ENCODE peak calls at places on chromosomes 12 and 14, in ten cellular contexts. Q is SJSA1, K is astrocyte, C is left ventricle myocardium inferior, J is transverse colon, A is left lung, R is IMR-90, Z is A673, E is neural progenitor cell, X is lower lobe of right lung. Y is an unnamed sample.
A peak's percentile ranks its signal among the peaks of the same experiment; 100 is the strongest.

GRCh38 chr14:62739647-62740046 is 305.6 kb downstream of the KCNH5 start:
- DNase-seq in Q (no peak), K (no peak), C (no peak), J (no peak), A (no peak), R (no peak), Z (no peak), E (no peak), X (no peak), Y (no peak)

GRCh38 chr12:22924391-22924790 is 299.4 kb downstream of the ETNK1 start:
- DNase-seq in Q (no peak), K (no peak), C (no peak), J (no peak), A (no peak), R (no peak), Z (no peak), E (no peak), X (no peak), Y (no peak)

GRCh38 chr12:28027328-28027727 is 54.8 kb upstream of the PTHLH start:
- DNase-seq in Q (no peak), K (no peak), C (no peak), J (no peak), A (no peak), R (no peak), Z (no peak), E (no peak), X (no peak), Y (no peak)

GRCh38 chr12:100706029-100706428 is 88.5 kb upstream of the ANO4 start:
- DNase-seq in Q (no peak), K (peak; percentile 80), C (no peak), J (no peak), A (no peak), R (peak; percentile 92), Z (no peak), E (no peak), X (no peak), Y (no peak)

GRCh38 chr12:30357712-30358111 is 338.0 kb downstream of the IPO8 start:
- DNase-seq in Q (no peak), K (no peak), C (no peak), J (no peak), A (no peak), R (no peak), Z (no peak), E (no peak), X (no peak), Y (no peak)

GRCh38 chr12:116495260-116495659 is 63.9 kb upstream of the MAP1LC3B2 start:
- DNase-seq in Q (peak; percentile 50), K (peak; percentile 66), C (no peak), J (no peak), A (peak; percentile 59), R (peak; percentile 55), Z (no peak), E (peak; percentile 23), X (no peak), Y (no peak)

GRCh38 chr14:35883677-35884293 is 57.6 kb downstream of the BRMS1L start:
- DNase-seq in Q (no peak), K (no peak), C (no peak), J (peak; percentile 29), A (no peak), R (peak; percentile 18), Z (peak; percentile 59), E (peak; percentile 59), X (no peak), Y (no peak)

GRCh38 chr12:106790020-106790419 is 15.5 kb downstream of the RIC8B start:
- DNase-seq in Q (no peak), K (no peak), C (no peak), J (no peak), A (no peak), R (no peak), Z (no peak), E (no peak), X (no peak), Y (no peak)

GRCh38 chr12:6647083-6647604 is at the start of gene ACRBP:
- DNase-seq in Q (no peak), K (peak; percentile 35), C (peak; percentile 85), J (peak; percentile 86), A (peak; percentile 85), R (peak; percentile 14), Z (peak; percentile 82), E (peak; percentile 87), X (peak; percentile 89), Y (peak; percentile 85)

GRCh38 chr14:93965287-93965821 is 11.0 kb downstream of the ASB2 start:
- DNase-seq in Q (peak; percentile 61), K (peak; percentile 98), C (no peak), J (no peak), A (no peak), R (peak; percentile 96), Z (no peak), E (no peak), X (no peak), Y (no peak)

GRCh38 chr12:101257357-101257756 is 22.5 kb upstream of the UTP20 start:
- DNase-seq in Q (no peak), K (no peak), C (no peak), J (no peak), A (no peak), R (no peak), Z (no peak), E (no peak), X (no peak), Y (no peak)

GRCh38 chr12:16437281-16437816 is 89.9 kb downstream of the MGST1 start:
- DNase-seq in Q (no peak), K (no peak), C (no peak), J (no peak), A (peak; percentile 38), R (no peak), Z (no peak), E (no peak), X (no peak), Y (no peak)

GRCh38 chr12:79993106-79993862 is 58.4 kb upstream of the PPP1R12A start:
- DNase-seq in Q (no peak), K (no peak), C (no peak), J (no peak), A (no peak), R (no peak), Z (no peak), E (no peak), X (no peak), Y (no peak)

GRCh38 chr12:113299619-113300237 is 35.2 kb downstream of the SLC8B1 start:
- DNase-seq in Q (peak; percentile 89), K (peak; percentile 79), C (peak; percentile 72), J (peak; percentile 30), A (peak; percentile 84), R (peak; percentile 73), Z (peak; percentile 32), E (peak; percentile 68), X (peak; percentile 84), Y (peak; percentile 76)

GRCh38 chr12:93960521-93960920 is 187.9 kb upstream of the PLXNC1 start:
- DNase-seq in Q (no peak), K (peak; percentile 9), C (no peak), J (no peak), A (no peak), R (peak; percentile 34), Z (no peak), E (no peak), X (no peak), Y (no peak)

DNA sequence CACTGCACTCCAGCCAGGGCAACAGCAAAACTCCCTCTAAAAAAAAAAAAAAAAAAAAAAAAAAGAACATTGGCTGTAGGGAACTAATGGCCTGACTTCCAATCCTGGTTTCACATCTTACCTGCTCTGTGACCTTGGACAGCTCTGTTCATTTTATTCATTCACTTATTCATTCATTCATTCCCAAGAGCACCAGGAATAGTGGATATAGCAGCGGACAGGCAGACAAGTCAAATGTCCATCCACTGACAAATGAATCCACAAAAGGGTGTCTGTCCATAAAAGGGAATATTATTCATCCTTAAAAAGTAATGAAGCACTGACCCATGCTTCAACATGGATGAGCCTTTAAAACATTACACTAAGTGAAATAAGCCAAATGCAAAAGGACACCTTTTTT is 27.6 kb upstream of the C12orf76 start:
- DNase-seq in Q (no peak), K (no peak), C (no peak), J (no peak), A (no peak), R (no peak), Z (no peak), E (no peak), X (no peak), Y (no peak)
- H3K9me3 ChIP-seq in Q (no peaks in the 10 kb centered on the region), K (no peaks in the 10 kb centered on the region), C (no peaks in the 10 kb centered on the region), J (no peaks in the 10 kb centered on the region), A (no peaks in the 10 kb centered on the region), R (no peaks in the 10 kb centered on the region), Z (no peaks in the 10 kb centered on the region), E (no peaks in the 10 kb centered on the region), X (no peaks in the 10 kb centered on the region), Y (no peaks in the 10 kb centered on the region)

DNA sequence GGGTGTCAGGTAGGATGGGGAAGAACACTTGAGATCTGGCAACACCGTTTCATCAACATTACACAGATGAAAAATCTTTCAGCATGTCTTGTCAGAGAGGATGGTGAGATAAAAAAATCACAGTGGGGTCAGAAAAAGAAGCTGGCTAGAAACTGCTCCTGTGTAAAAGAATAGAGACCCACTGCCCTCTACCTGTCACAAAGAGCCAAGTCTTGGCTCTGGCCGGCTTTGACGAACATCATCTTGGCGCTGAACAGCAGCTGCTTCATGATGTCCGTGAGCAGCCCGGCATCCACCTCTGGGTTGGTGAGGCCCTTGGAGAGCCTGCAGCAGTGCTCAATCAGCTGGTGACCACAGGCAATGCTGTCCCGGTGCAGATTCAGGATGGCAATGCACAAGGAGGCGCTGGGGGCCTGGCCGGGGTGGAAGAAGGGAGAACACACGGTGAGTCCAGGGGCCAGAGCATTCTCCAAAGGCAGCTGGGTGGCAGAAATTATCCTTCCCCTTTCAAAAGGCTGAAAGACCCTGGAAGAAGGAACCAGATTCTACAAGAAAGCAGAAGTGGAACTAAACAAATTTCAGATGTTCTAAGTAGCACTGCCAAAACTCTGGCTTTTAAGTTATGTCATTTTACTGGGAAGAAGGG is 50.2 kb downstream of the ZFYVE26 start:
- DNase-seq in Q (no peak), K (no peak), C (no peak), J (peak; percentile 14), A (peak; percentile 38), R (no peak), Z (no peak), E (no peak), X (peak; percentile 52), Y (no peak)
- H3K36me3 ChIP-seq in Q (peaks cover 54% of the 10 kb centered on the region), K (peaks cover 41% of the 10 kb centered on the region), C (peaks cover 96% of the 10 kb centered on the region), J (peaks cover 46% of the 10 kb centered on the region), A (no peaks in the 10 kb centered on the region), R (peaks cover 41% of the 10 kb centered on the region), Z (peaks cover 14% of the 10 kb centered on the region), E (peaks cover 3% of the 10 kb centered on the region), X (peaks cover 98% of the 10 kb centered on the region), Y (no peaks in the 10 kb centered on the region)

GRCh38 chr14:104066719-104067118 is 18.8 kb upstream of the ASPG start:
- DNase-seq in Q (no peak), K (no peak), C (no peak), J (no peak), A (no peak), R (no peak), Z (no peak), E (no peak), X (no peak), Y (no peak)
- H3K27me3 ChIP-seq in Q (no peaks in the 10 kb centered on the region), K (no peaks in the 10 kb centered on the region), C (peaks cover 70% of the 10 kb centered on the region), J (peaks cover 11% of the 10 kb centered on the region), A (no peaks in the 10 kb centered on the region), R (no peaks in the 10 kb centered on the region), Z (no peaks in the 10 kb centered on the region), E (no peaks in the 10 kb centered on the region), X (peaks cover 27% of the 10 kb centered on the region), Y (no peaks in the 10 kb centered on the region)

DNA sequence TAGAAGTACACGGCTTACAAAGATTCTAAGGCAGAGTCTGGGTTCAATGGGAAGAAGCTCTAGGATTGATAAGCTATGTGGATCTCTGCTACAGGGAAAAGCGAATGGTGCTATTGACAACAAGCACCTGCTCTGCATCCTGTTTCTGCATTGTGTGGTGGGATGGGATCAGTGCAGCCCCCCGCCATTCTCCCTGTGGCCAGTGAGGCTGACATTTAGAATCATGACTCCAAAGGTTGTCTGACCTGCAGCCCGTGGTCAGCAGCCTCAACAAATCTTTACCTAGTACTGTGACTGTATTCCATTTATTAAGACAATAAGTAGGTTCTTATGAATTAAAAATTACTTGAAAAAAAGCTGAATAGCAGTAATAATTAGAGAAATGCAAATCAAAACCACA is 1477.0 kb upstream of the TMEM132C start:
- DNase-seq in Q (no peak), K (no peak), C (no peak), J (no peak), A (no peak), R (no peak), Z (no peak), E (no peak), X (no peak), Y (no peak)
- H3K9me3 ChIP-seq in Q (no peaks in the 10 kb centered on the region), K (no peaks in the 10 kb centered on the region), C (no peaks in the 10 kb centered on the region), J (no peaks in the 10 kb centered on the region), A (no peaks in the 10 kb centered on the region), R (peaks cover 18% of the 10 kb centered on the region), Z (no peaks in the 10 kb centered on the region), E (no peaks in the 10 kb centered on the region), X (no peaks in the 10 kb centered on the region), Y (no peaks in the 10 kb centered on the region)